ENCODE peak calls at places on chromosomes 13 and 19, in eight cellular contexts. One of them, this sample, is unnamed.

GRCh38 chr19:30691767-30692516 is 319.8 kb downstream of the ZNF536 start:
- DNase-seq in NCI-H82: no peak
- DNase-seq in omental fat pad: no peak
- DNase-seq in NCI-H1092: no peak
- DNase-seq in midbrain: no peak
- DNase-seq in A172: no peak
- DNase-seq in cardiac fibroblast: no peak
- DNase-seq in right cardiac atrium: no peak
- DNase-seq in this sample: peak

GRCh38 chr13:29594710-29595379 is 643 bp downstream of the SLC7A1 start:
- DNase-seq in NCI-H82: peak
- DNase-seq in omental fat pad: peak
- DNase-seq in NCI-H1092: peak
- DNase-seq in A172: no peak
- DNase-seq in midbrain: no peak
- DNase-seq in cardiac fibroblast: peak
- DNase-seq in right cardiac atrium: peak
- DNase-seq in this sample: peak

GRCh38 chr19:42433503-42434260 is 6.5 kb upstream of the LIPE start:
- DNase-seq in A172: no peak
- DNase-seq in NCI-H82: peak
- DNase-seq in omental fat pad: no peak
- DNase-seq in cardiac fibroblast: peak
- DNase-seq in NCI-H1092: no peak
- DNase-seq in midbrain: peak
- DNase-seq in right cardiac atrium: peak
- DNase-seq in this sample: peak

GRCh38 chr19:48918801-48919247 is 14.7 kb upstream of the DHDH start:
- DNase-seq in NCI-H1092: no peak
- DNase-seq in cardiac fibroblast: no peak
- DNase-seq in A172: no peak
- DNase-seq in omental fat pad: no peak
- DNase-seq in NCI-H82: peak
- DNase-seq in midbrain: no peak
- DNase-seq in right cardiac atrium: no peak
- DNase-seq in this sample: no peak

GRCh38 chr19:2808129-2808941 is 11.3 kb upstream of the ZNF554 start:
- DNase-seq in cardiac fibroblast: no peak
- DNase-seq in A172: no peak
- DNase-seq in right cardiac atrium: no peak
- DNase-seq in omental fat pad: no peak
- DNase-seq in NCI-H82: no peak
- DNase-seq in NCI-H1092: no peak
- DNase-seq in midbrain: no peak
- DNase-seq in this sample: no peak

GRCh38 chr13:68428292-68428691 is 1198.2 kb upstream of the PCDH9 start:
- DNase-seq in NCI-H82: no peak
- DNase-seq in A172: peak
- DNase-seq in midbrain: no peak
- DNase-seq in NCI-H1092: no peak
- DNase-seq in right cardiac atrium: no peak
- DNase-seq in cardiac fibroblast: no peak
- DNase-seq in omental fat pad: no peak
- DNase-seq in this sample: no peak

GRCh38 chr13:50334092-50334778 is 319.0 kb downstream of the KCNRG start:
- DNase-seq in NCI-H82: no peak
- DNase-seq in NCI-H1092: no peak
- DNase-seq in midbrain: peak
- DNase-seq in cardiac fibroblast: no peak
- DNase-seq in right cardiac atrium: no peak
- DNase-seq in A172: no peak
- DNase-seq in omental fat pad: no peak
- DNase-seq in this sample: peak

GRCh38 chr13:93320942-93321341 is 94.3 kb downstream of the GPC6 start:
- DNase-seq in midbrain: no peak
- DNase-seq in NCI-H82: no peak
- DNase-seq in omental fat pad: no peak
- DNase-seq in right cardiac atrium: no peak
- DNase-seq in A172: no peak
- DNase-seq in cardiac fibroblast: peak
- DNase-seq in NCI-H1092: no peak
- DNase-seq in this sample: no peak

GRCh38 chr19:53780506-53780905 is 43.6 kb downstream of the NLRP12 start:
- DNase-seq in NCI-H82: no peak
- DNase-seq in NCI-H1092: no peak
- DNase-seq in A172: no peak
- DNase-seq in midbrain: no peak
- DNase-seq in omental fat pad: no peak
- DNase-seq in right cardiac atrium: no peak
- DNase-seq in cardiac fibroblast: no peak
- DNase-seq in this sample: no peak

GRCh38 chr19:48925240-48925843 is 8.2 kb upstream of the DHDH start:
- DNase-seq in A172: peak
- DNase-seq in cardiac fibroblast: peak
- DNase-seq in NCI-H1092: no peak
- DNase-seq in right cardiac atrium: no peak
- DNase-seq in midbrain: no peak
- DNase-seq in NCI-H82: no peak
- DNase-seq in omental fat pad: no peak
- DNase-seq in this sample: no peak

GRCh38 chr19:30648321-30648720 is 276.1 kb downstream of the ZNF536 start:
- DNase-seq in NCI-H1092: no peak
- DNase-seq in cardiac fibroblast: no peak
- DNase-seq in omental fat pad: no peak
- DNase-seq in right cardiac atrium: no peak
- DNase-seq in A172: peak
- DNase-seq in NCI-H82: no peak
- DNase-seq in midbrain: peak
- DNase-seq in this sample: peak

This sample was measured in Ammon's horn.